ENCODE peak calls at places on chromosomes 12 and 14, in ten cellular contexts. One of them, this sample, is unnamed.
A peak's percentile ranks its signal among the peaks of the same experiment; 100 is the strongest.

GRCh38 chr12:105256921-105257320 is 20.9 kb upstream of the APPL2 start:
- DNase-seq in HTR-8/SVneo: no peak
- DNase-seq in effector memory CD8-positive, alpha-beta T cell: no peak
- DNase-seq in PC-9: no peak
- DNase-seq in GM10248: no peak
- DNase-seq in stimulated activated naive CD8-positive, alpha-beta T cell treated with anti-CD3 and anti-CD28 coated beads, Interleukin-15, amount 100 ng/mL, for 72 hours: no peak
- DNase-seq in HFF-Myc: no peak
- DNase-seq in aorta: no peak
- DNase-seq in cardiac fibroblast: peak; percentile 28
- DNase-seq in NCI-H1092 treated with DMSO at 0.1 percent for 48 hours: no peak
- DNase-seq in this sample: no peak

GRCh38 chr14:74954232-74954946 is 1.0 kb downstream of the PGF start:
- DNase-seq in HTR-8/SVneo: no peak
- DNase-seq in effector memory CD8-positive, alpha-beta T cell: no peak
- DNase-seq in PC-9: peak; percentile 48
- DNase-seq in GM10248: no peak
- DNase-seq in stimulated activated naive CD8-positive, alpha-beta T cell treated with anti-CD3 and anti-CD28 coated beads, Interleukin-15, amount 100 ng/mL, for 72 hours: no peak
- DNase-seq in HFF-Myc: no peak
- DNase-seq in aorta: peak; percentile 86
- DNase-seq in cardiac fibroblast: no peak
- DNase-seq in NCI-H1092 treated with DMSO at 0.1 percent for 48 hours: peak; percentile 75
- DNase-seq in this sample: no peak

GRCh38 chr14:86797075-86797351 is 1196.0 kb downstream of the GALC start:
- DNase-seq in HTR-8/SVneo: no peak
- DNase-seq in effector memory CD8-positive, alpha-beta T cell: no peak
- DNase-seq in PC-9: no peak
- DNase-seq in GM10248: no peak
- DNase-seq in stimulated activated naive CD8-positive, alpha-beta T cell treated with anti-CD3 and anti-CD28 coated beads, Interleukin-15, amount 100 ng/mL, for 72 hours: no peak
- DNase-seq in HFF-Myc: no peak
- DNase-seq in aorta: no peak
- DNase-seq in cardiac fibroblast: no peak
- DNase-seq in NCI-H1092 treated with DMSO at 0.1 percent for 48 hours: no peak
- DNase-seq in this sample: no peak

GRCh38 chr14:102774391-102775153 is 2.7 kb upstream of the TRAF3 start:
- DNase-seq in HTR-8/SVneo: peak; percentile 80
- DNase-seq in effector memory CD8-positive, alpha-beta T cell: peak; percentile 48
- DNase-seq in PC-9: peak; percentile 67
- DNase-seq in GM10248: peak; percentile 78
- DNase-seq in stimulated activated naive CD8-positive, alpha-beta T cell treated with anti-CD3 and anti-CD28 coated beads, Interleukin-15, amount 100 ng/mL, for 72 hours: peak; percentile 71
- DNase-seq in HFF-Myc: no peak
- DNase-seq in aorta: no peak
- DNase-seq in cardiac fibroblast: peak; percentile 71
- DNase-seq in NCI-H1092 treated with DMSO at 0.1 percent for 48 hours: peak; percentile 65
- DNase-seq in this sample: no peak

GRCh38 chr14:77324289-77324688 is 3.5 kb downstream of the GSTZ1 start:
- DNase-seq in HTR-8/SVneo: no peak
- DNase-seq in effector memory CD8-positive, alpha-beta T cell: no peak
- DNase-seq in PC-9: no peak
- DNase-seq in GM10248: no peak
- DNase-seq in stimulated activated naive CD8-positive, alpha-beta T cell treated with anti-CD3 and anti-CD28 coated beads, Interleukin-15, amount 100 ng/mL, for 72 hours: no peak
- DNase-seq in HFF-Myc: no peak
- DNase-seq in aorta: no peak
- DNase-seq in cardiac fibroblast: no peak
- DNase-seq in NCI-H1092 treated with DMSO at 0.1 percent for 48 hours: no peak
- DNase-seq in this sample: no peak

GRCh38 chr12:16006752-16007151 is 95.6 kb downstream of the DERA start:
- DNase-seq in HTR-8/SVneo: no peak
- DNase-seq in effector memory CD8-positive, alpha-beta T cell: no peak
- DNase-seq in PC-9: no peak
- DNase-seq in GM10248: no peak
- DNase-seq in stimulated activated naive CD8-positive, alpha-beta T cell treated with anti-CD3 and anti-CD28 coated beads, Interleukin-15, amount 100 ng/mL, for 72 hours: no peak
- DNase-seq in HFF-Myc: no peak
- DNase-seq in aorta: no peak
- DNase-seq in cardiac fibroblast: no peak
- DNase-seq in NCI-H1092 treated with DMSO at 0.1 percent for 48 hours: no peak
- DNase-seq in this sample: no peak

GRCh38 chr12:102478416-102479098 is 1.8 kb downstream of the IGF1 start:
- DNase-seq in HTR-8/SVneo: no peak
- DNase-seq in effector memory CD8-positive, alpha-beta T cell: peak; percentile 38
- DNase-seq in PC-9: no peak
- DNase-seq in GM10248: peak; percentile 28
- DNase-seq in stimulated activated naive CD8-positive, alpha-beta T cell treated with anti-CD3 and anti-CD28 coated beads, Interleukin-15, amount 100 ng/mL, for 72 hours: peak; percentile 70
- DNase-seq in HFF-Myc: no peak
- DNase-seq in aorta: no peak
- DNase-seq in cardiac fibroblast: no peak
- DNase-seq in NCI-H1092 treated with DMSO at 0.1 percent for 48 hours: no peak
- DNase-seq in this sample: no peak

GRCh38 chr12:124114316-124114715 is 141.3 kb downstream of the ZNF664 start:
- DNase-seq in HTR-8/SVneo: no peak
- DNase-seq in effector memory CD8-positive, alpha-beta T cell: no peak
- DNase-seq in PC-9: no peak
- DNase-seq in GM10248: no peak
- DNase-seq in stimulated activated naive CD8-positive, alpha-beta T cell treated with anti-CD3 and anti-CD28 coated beads, Interleukin-15, amount 100 ng/mL, for 72 hours: no peak
- DNase-seq in HFF-Myc: no peak
- DNase-seq in aorta: no peak
- DNase-seq in cardiac fibroblast: no peak
- DNase-seq in NCI-H1092 treated with DMSO at 0.1 percent for 48 hours: no peak
- DNase-seq in this sample: no peak

GRCh38 chr12:25583545-25583944 is 30.5 kb upstream of the LMNTD1 start:
- DNase-seq in HTR-8/SVneo: peak; percentile 11
- DNase-seq in effector memory CD8-positive, alpha-beta T cell: no peak
- DNase-seq in PC-9: peak; percentile 14
- DNase-seq in GM10248: no peak
- DNase-seq in stimulated activated naive CD8-positive, alpha-beta T cell treated with anti-CD3 and anti-CD28 coated beads, Interleukin-15, amount 100 ng/mL, for 72 hours: no peak
- DNase-seq in HFF-Myc: no peak
- DNase-seq in aorta: no peak
- DNase-seq in cardiac fibroblast: peak; percentile 88
- DNase-seq in NCI-H1092 treated with DMSO at 0.1 percent for 48 hours: no peak
- DNase-seq in this sample: no peak

GRCh38 chr12:76449572-76449971 is 101.4 kb upstream of the BBS10 start:
- DNase-seq in HTR-8/SVneo: no peak
- DNase-seq in effector memory CD8-positive, alpha-beta T cell: no peak
- DNase-seq in PC-9: no peak
- DNase-seq in GM10248: no peak
- DNase-seq in stimulated activated naive CD8-positive, alpha-beta T cell treated with anti-CD3 and anti-CD28 coated beads, Interleukin-15, amount 100 ng/mL, for 72 hours: no peak
- DNase-seq in HFF-Myc: no peak
- DNase-seq in aorta: no peak
- DNase-seq in cardiac fibroblast: peak; percentile 54
- DNase-seq in NCI-H1092 treated with DMSO at 0.1 percent for 48 hours: no peak
- DNase-seq in this sample: no peak

GRCh38 chr14:82366803-82367202 is 833.1 kb upstream of the SEL1L start:
- DNase-seq in HTR-8/SVneo: no peak
- DNase-seq in effector memory CD8-positive, alpha-beta T cell: no peak
- DNase-seq in PC-9: no peak
- DNase-seq in GM10248: no peak
- DNase-seq in stimulated activated naive CD8-positive, alpha-beta T cell treated with anti-CD3 and anti-CD28 coated beads, Interleukin-15, amount 100 ng/mL, for 72 hours: no peak
- DNase-seq in HFF-Myc: no peak
- DNase-seq in aorta: no peak
- DNase-seq in cardiac fibroblast: no peak
- DNase-seq in NCI-H1092 treated with DMSO at 0.1 percent for 48 hours: no peak
- DNase-seq in this sample: no peak

GRCh38 chr14:103301512-103302197 is 32.4 kb upstream of the EIF5 start:
- DNase-seq in HTR-8/SVneo: no peak
- DNase-seq in effector memory CD8-positive, alpha-beta T cell: no peak
- DNase-seq in PC-9: peak; percentile 29
- DNase-seq in GM10248: no peak
- DNase-seq in stimulated activated naive CD8-positive, alpha-beta T cell treated with anti-CD3 and anti-CD28 coated beads, Interleukin-15, amount 100 ng/mL, for 72 hours: no peak
- DNase-seq in HFF-Myc: no peak
- DNase-seq in aorta: peak; percentile 38
- DNase-seq in cardiac fibroblast: no peak
- DNase-seq in NCI-H1092 treated with DMSO at 0.1 percent for 48 hours: no peak
- DNase-seq in this sample: no peak

GRCh38 chr14:70425349-70425748 is 8.5 kb upstream of the SYNJ2BP start:
- DNase-seq in HTR-8/SVneo: no peak
- DNase-seq in effector memory CD8-positive, alpha-beta T cell: no peak
- DNase-seq in PC-9: no peak
- DNase-seq in GM10248: no peak
- DNase-seq in stimulated activated naive CD8-positive, alpha-beta T cell treated with anti-CD3 and anti-CD28 coated beads, Interleukin-15, amount 100 ng/mL, for 72 hours: no peak
- DNase-seq in HFF-Myc: no peak
- DNase-seq in aorta: no peak
- DNase-seq in cardiac fibroblast: no peak
- DNase-seq in NCI-H1092 treated with DMSO at 0.1 percent for 48 hours: no peak
- DNase-seq in this sample: no peak

GRCh38 chr14:58747181-58747580 is 109.4 kb downstream of the DACT1 start:
- DNase-seq in HTR-8/SVneo: peak; percentile 40
- DNase-seq in effector memory CD8-positive, alpha-beta T cell: no peak
- DNase-seq in PC-9: no peak
- DNase-seq in GM10248: no peak
- DNase-seq in stimulated activated naive CD8-positive, alpha-beta T cell treated with anti-CD3 and anti-CD28 coated beads, Interleukin-15, amount 100 ng/mL, for 72 hours: no peak
- DNase-seq in HFF-Myc: no peak
- DNase-seq in aorta: no peak
- DNase-seq in cardiac fibroblast: peak; percentile 94
- DNase-seq in NCI-H1092 treated with DMSO at 0.1 percent for 48 hours: no peak
- DNase-seq in this sample: no peak

GRCh38 chr12:32496946-32497345 is 97.6 kb downstream of the FGD4 start:
- DNase-seq in HTR-8/SVneo: no peak
- DNase-seq in effector memory CD8-positive, alpha-beta T cell: no peak
- DNase-seq in PC-9: no peak
- DNase-seq in GM10248: no peak
- DNase-seq in stimulated activated naive CD8-positive, alpha-beta T cell treated with anti-CD3 and anti-CD28 coated beads, Interleukin-15, amount 100 ng/mL, for 72 hours: no peak
- DNase-seq in HFF-Myc: no peak
- DNase-seq in aorta: no peak
- DNase-seq in cardiac fibroblast: no peak
- DNase-seq in NCI-H1092 treated with DMSO at 0.1 percent for 48 hours: no peak
- DNase-seq in this sample: no peak

GRCh38 chr14:90699016-90699415 is 117.2 kb downstream of the TTC7B start:
- DNase-seq in HTR-8/SVneo: no peak
- DNase-seq in effector memory CD8-positive, alpha-beta T cell: no peak
- DNase-seq in PC-9: no peak
- DNase-seq in GM10248: no peak
- DNase-seq in stimulated activated naive CD8-positive, alpha-beta T cell treated with anti-CD3 and anti-CD28 coated beads, Interleukin-15, amount 100 ng/mL, for 72 hours: no peak
- DNase-seq in HFF-Myc: no peak
- DNase-seq in aorta: no peak
- DNase-seq in cardiac fibroblast: no peak
- DNase-seq in NCI-H1092 treated with DMSO at 0.1 percent for 48 hours: no peak
- DNase-seq in this sample: no peak

GRCh38 chr14:100422556-100423420 is 99.6 kb downstream of the SLC25A47 start:
- DNase-seq in HTR-8/SVneo: no peak
- DNase-seq in effector memory CD8-positive, alpha-beta T cell: no peak
- DNase-seq in PC-9: no peak
- DNase-seq in GM10248: no peak
- DNase-seq in stimulated activated naive CD8-positive, alpha-beta T cell treated with anti-CD3 and anti-CD28 coated beads, Interleukin-15, amount 100 ng/mL, for 72 hours: no peak
- DNase-seq in HFF-Myc: no peak
- DNase-seq in aorta: no peak
- DNase-seq in cardiac fibroblast: no peak
- DNase-seq in NCI-H1092 treated with DMSO at 0.1 percent for 48 hours: no peak
- DNase-seq in this sample: no peak

GRCh38 chr14:64950889-64951288 is 8.3 kb upstream of the GPX2 start:
- DNase-seq in HTR-8/SVneo: no peak
- DNase-seq in effector memory CD8-positive, alpha-beta T cell: no peak
- DNase-seq in PC-9: no peak
- DNase-seq in GM10248: no peak
- DNase-seq in stimulated activated naive CD8-positive, alpha-beta T cell treated with anti-CD3 and anti-CD28 coated beads, Interleukin-15, amount 100 ng/mL, for 72 hours: no peak
- DNase-seq in HFF-Myc: no peak
- DNase-seq in aorta: no peak
- DNase-seq in cardiac fibroblast: no peak
- DNase-seq in NCI-H1092 treated with DMSO at 0.1 percent for 48 hours: no peak
- DNase-seq in this sample: no peak

GRCh38 chr12:15662983-15663659 is 126.1 kb downstream of the EPS8 start:
- DNase-seq in HTR-8/SVneo: no peak
- DNase-seq in effector memory CD8-positive, alpha-beta T cell: no peak
- DNase-seq in PC-9: peak; percentile 21
- DNase-seq in GM10248: no peak
- DNase-seq in stimulated activated naive CD8-positive, alpha-beta T cell treated with anti-CD3 and anti-CD28 coated beads, Interleukin-15, amount 100 ng/mL, for 72 hours: no peak
- DNase-seq in HFF-Myc: no peak
- DNase-seq in aorta: no peak
- DNase-seq in cardiac fibroblast: peak; percentile 48
- DNase-seq in NCI-H1092 treated with DMSO at 0.1 percent for 48 hours: no peak
- DNase-seq in this sample: no peak

GRCh38 chr14:97027256-97027999 is 230.2 kb downstream of the VRK1 start:
- DNase-seq in HTR-8/SVneo: no peak
- DNase-seq in effector memory CD8-positive, alpha-beta T cell: no peak
- DNase-seq in PC-9: no peak
- DNase-seq in GM10248: no peak
- DNase-seq in stimulated activated naive CD8-positive, alpha-beta T cell treated with anti-CD3 and anti-CD28 coated beads, Interleukin-15, amount 100 ng/mL, for 72 hours: no peak
- DNase-seq in HFF-Myc: no peak
- DNase-seq in aorta: no peak
- DNase-seq in cardiac fibroblast: no peak
- DNase-seq in NCI-H1092 treated with DMSO at 0.1 percent for 48 hours: no peak
- DNase-seq in this sample: no peak

GRCh38 chr12:53065975-53066593 is 13.1 kb downstream of the SPRYD3 start:
- DNase-seq in HTR-8/SVneo: peak; percentile 91
- DNase-seq in effector memory CD8-positive, alpha-beta T cell: peak; percentile 64
- DNase-seq in PC-9: peak; percentile 74
- DNase-seq in GM10248: peak; percentile 86
- DNase-seq in stimulated activated naive CD8-positive, alpha-beta T cell treated with anti-CD3 and anti-CD28 coated beads, Interleukin-15, amount 100 ng/mL, for 72 hours: peak; percentile 52
- DNase-seq in HFF-Myc: no peak
- DNase-seq in aorta: peak; percentile 93
- DNase-seq in cardiac fibroblast: peak; percentile 90
- DNase-seq in NCI-H1092 treated with DMSO at 0.1 percent for 48 hours: peak; percentile 50
- DNase-seq in this sample: peak; percentile 48

GRCh38 chr14:104393898-104394605 is 185.5 kb upstream of the C14orf180 start:
- DNase-seq in HTR-8/SVneo: no peak
- DNase-seq in effector memory CD8-positive, alpha-beta T cell: peak; percentile 73
- DNase-seq in PC-9: no peak
- DNase-seq in GM10248: no peak
- DNase-seq in stimulated activated naive CD8-positive, alpha-beta T cell treated with anti-CD3 and anti-CD28 coated beads, Interleukin-15, amount 100 ng/mL, for 72 hours: peak; percentile 49
- DNase-seq in HFF-Myc: no peak
- DNase-seq in aorta: peak; percentile 66
- DNase-seq in cardiac fibroblast: peak; percentile 19
- DNase-seq in NCI-H1092 treated with DMSO at 0.1 percent for 48 hours: no peak
- DNase-seq in this sample: peak; percentile 18

GRCh38 chr14:95123895-95124579 is 33.3 kb downstream of the DICER1 start:
- DNase-seq in HTR-8/SVneo: no peak
- DNase-seq in effector memory CD8-positive, alpha-beta T cell: no peak
- DNase-seq in PC-9: no peak
- DNase-seq in GM10248: no peak
- DNase-seq in stimulated activated naive CD8-positive, alpha-beta T cell treated with anti-CD3 and anti-CD28 coated beads, Interleukin-15, amount 100 ng/mL, for 72 hours: no peak
- DNase-seq in HFF-Myc: no peak
- DNase-seq in aorta: no peak
- DNase-seq in cardiac fibroblast: no peak
- DNase-seq in NCI-H1092 treated with DMSO at 0.1 percent for 48 hours: no peak
- DNase-seq in this sample: no peak

GRCh38 chr12:92183575-92183974 is 37.9 kb upstream of the BTG1 start:
- DNase-seq in HTR-8/SVneo: no peak
- DNase-seq in effector memory CD8-positive, alpha-beta T cell: no peak
- DNase-seq in PC-9: no peak
- DNase-seq in GM10248: no peak
- DNase-seq in stimulated activated naive CD8-positive, alpha-beta T cell treated with anti-CD3 and anti-CD28 coated beads, Interleukin-15, amount 100 ng/mL, for 72 hours: no peak
- DNase-seq in HFF-Myc: no peak
- DNase-seq in aorta: no peak
- DNase-seq in cardiac fibroblast: no peak
- DNase-seq in NCI-H1092 treated with DMSO at 0.1 percent for 48 hours: no peak
- DNase-seq in this sample: no peak

GRCh38 chr14:102949062-102949800 is 26.8 kb downstream of the AMN start:
- DNase-seq in HTR-8/SVneo: no peak
- DNase-seq in effector memory CD8-positive, alpha-beta T cell: no peak
- DNase-seq in PC-9: no peak
- DNase-seq in GM10248: peak; percentile 48
- DNase-seq in stimulated activated naive CD8-positive, alpha-beta T cell treated with anti-CD3 and anti-CD28 coated beads, Interleukin-15, amount 100 ng/mL, for 72 hours: peak; percentile 46
- DNase-seq in HFF-Myc: peak; percentile 86
- DNase-seq in aorta: no peak
- DNase-seq in cardiac fibroblast: no peak
- DNase-seq in NCI-H1092 treated with DMSO at 0.1 percent for 48 hours: no peak
- DNase-seq in this sample: peak; percentile 16

GRCh38 chr14:89237923-89238529 is 179.0 kb downstream of the FOXN3 start:
- DNase-seq in HTR-8/SVneo: no peak
- DNase-seq in effector memory CD8-positive, alpha-beta T cell: no peak
- DNase-seq in PC-9: no peak
- DNase-seq in GM10248: no peak
- DNase-seq in stimulated activated naive CD8-positive, alpha-beta T cell treated with anti-CD3 and anti-CD28 coated beads, Interleukin-15, amount 100 ng/mL, for 72 hours: no peak
- DNase-seq in HFF-Myc: no peak
- DNase-seq in aorta: no peak
- DNase-seq in cardiac fibroblast: peak; percentile 41
- DNase-seq in NCI-H1092 treated with DMSO at 0.1 percent for 48 hours: no peak
- DNase-seq in this sample: no peak

GRCh38 chr12:118964988-118965387 is 16.4 kb upstream of the SRRM4 start:
- DNase-seq in HTR-8/SVneo: no peak
- DNase-seq in effector memory CD8-positive, alpha-beta T cell: no peak
- DNase-seq in PC-9: no peak
- DNase-seq in GM10248: no peak
- DNase-seq in stimulated activated naive CD8-positive, alpha-beta T cell treated with anti-CD3 and anti-CD28 coated beads, Interleukin-15, amount 100 ng/mL, for 72 hours: no peak
- DNase-seq in HFF-Myc: no peak
- DNase-seq in aorta: no peak
- DNase-seq in cardiac fibroblast: no peak
- DNase-seq in NCI-H1092 treated with DMSO at 0.1 percent for 48 hours: no peak
- DNase-seq in this sample: no peak

GRCh38 chr12:32901553-32901952 is 5.0 kb upstream of the PKP2 start:
- DNase-seq in HTR-8/SVneo: no peak
- DNase-seq in effector memory CD8-positive, alpha-beta T cell: no peak
- DNase-seq in PC-9: no peak
- DNase-seq in GM10248: no peak
- DNase-seq in stimulated activated naive CD8-positive, alpha-beta T cell treated with anti-CD3 and anti-CD28 coated beads, Interleukin-15, amount 100 ng/mL, for 72 hours: no peak
- DNase-seq in HFF-Myc: no peak
- DNase-seq in aorta: no peak
- DNase-seq in cardiac fibroblast: peak; percentile 56
- DNase-seq in NCI-H1092 treated with DMSO at 0.1 percent for 48 hours: no peak
- DNase-seq in this sample: no peak

This sample was measured in activated CD4-positive, alpha-beta T cell treated with anti-CD3 and anti-CD28 coated beads for 24 hours.